ENCODE peak calls at places on chromosomes 12 and 14, in four cellular contexts. F is colonic mucosa, Q is ovary, M is left lung. X is an unnamed sample.

GRCh38 chr14:95458459-95458858 is 58.0 kb downstream of the SYNE3 start:
- DNase-seq in F (no peak), Q (no peak), M (no peak), X (no peak)

GRCh38 chr14:76968621-76969063 is 59.9 kb downstream of the IRF2BPL start:
- DNase-seq in F (no peak), Q (no peak), M (no peak), X (no peak)

GRCh38 chr14:37466623-37467088 is 128.4 kb downstream of the FOXA1 start:
- DNase-seq in F (peak; percentile 27), Q (no peak), M (no peak), X (peak; percentile 66)

GRCh38 chr12:56332512-56333196 is 1.1 kb downstream of the PAN2 start:
- DNase-seq in F (no peak), Q (no peak), M (no peak), X (no peak)

GRCh38 chr14:61401461-61401860 is 80.1 kb downstream of the PRKCH start:
- DNase-seq in F (no peak), Q (no peak), M (no peak), X (no peak)

GRCh38 chr12:50085615-50085928 is 430 bp downstream of the SMARCD1 start:
- DNase-seq in F (no peak), Q (no peak), M (no peak), X (no peak)

GRCh38 chr12:70221626-70222025 is 21.6 kb upstream of the CNOT2 start:
- DNase-seq in F (no peak), Q (no peak), M (no peak), X (no peak)

GRCh38 chr14:78007160-78007559 is 163.0 kb upstream of the NRXN3 start:
- DNase-seq in F (no peak), Q (no peak), M (no peak), X (no peak)

GRCh38 chr14:96748371-96748770 is 48.8 kb upstream of the VRK1 start:
- DNase-seq in F (no peak), Q (no peak), M (no peak), X (no peak)

GRCh38 chr12:130710001-130710732 is 5.9 kb downstream of the RIMBP2 start:
- DNase-seq in F (no peak), Q (no peak), M (no peak), X (no peak)

GRCh38 chr12:52867636-52868035 is 18.8 kb upstream of the KRT78 start:
- DNase-seq in F (peak; percentile 75), Q (no peak), M (peak; percentile 84), X (peak; percentile 53)

GRCh38 chr14:21989090-21989489 is 315.5 kb upstream of the OR4E1 start:
- DNase-seq in F (no peak), Q (no peak), M (no peak), X (no peak)

GRCh38 chr14:63993992-63994391 is 141.2 kb downstream of the SYNE2 start:
- DNase-seq in F (no peak), Q (no peak), M (no peak), X (peak; percentile 62)

GRCh38 chr14:58796201-58796600 is 158.4 kb downstream of the DACT1 start:
- DNase-seq in F (no peak), Q (no peak), M (no peak), X (no peak)

GRCh38 chr12:94098466-94098865 is 49.9 kb upstream of the PLXNC1 start:
- DNase-seq in F (no peak), Q (no peak), M (no peak), X (no peak)

GRCh38 chr12:119869720-119870119 is 7.4 kb downstream of the CIT start:
- DNase-seq in F (no peak), Q (no peak), M (no peak), X (no peak)

GRCh38 chr14:104389326-104390220 is 190.0 kb upstream of the C14orf180 start:
- DNase-seq in F (no peak), Q (peak; percentile 3), M (peak; percentile 67), X (no peak)

GRCh38 chr14:28577711-28578131 is 188.9 kb upstream of the FOXG1 start:
- DNase-seq in F (no peak), Q (no peak), M (no peak), X (no peak)

GRCh38 chr14:52312872-52313492 is 1.1 kb upstream of the PTGER2 start:
- DNase-seq in F (no peak), Q (peak; percentile 13), M (no peak), X (no peak)

GRCh38 chr14:66495214-66496098 is 9.3 kb downstream of the CCDC196 start:
- DNase-seq in F (peak; percentile 60), Q (peak; percentile 11), M (no peak), X (peak; percentile 57)

GRCh38 chr14:65852689-65853088 is 440.2 kb downstream of the FUT8 start:
- DNase-seq in F (no peak), Q (no peak), M (no peak), X (no peak)

GRCh38 chr14:21068521-21069387 is 1.4 kb upstream of the ARHGEF40 start:
- DNase-seq in F (peak; percentile 73), Q (peak; percentile 57), M (peak; percentile 81), X (peak; percentile 60)

GRCh38 chr12:45731376-45731775 is 1.9 kb downstream of the ARID2 start:
- DNase-seq in F (no peak), Q (no peak), M (no peak), X (no peak)

GRCh38 chr14:85308531-85309300 is 221.2 kb upstream of the FLRT2 start:
- DNase-seq in F (no peak), Q (no peak), M (no peak), X (no peak)

GRCh38 chr12:132464820-132465219 is 25.1 kb upstream of the FBRSL1 start:
- DNase-seq in F (no peak), Q (no peak), M (peak; percentile 76), X (peak; percentile 49)

GRCh38 chr14:76708028-76708427 is 53.2 kb upstream of the VASH1 start:
- DNase-seq in F (no peak), Q (no peak), M (no peak), X (no peak)

GRCh38 chr12:118781692-118782091 is 199.6 kb upstream of the SRRM4 start:
- DNase-seq in F (no peak), Q (no peak), M (no peak), X (no peak)

GRCh38 chr14:75753696-75754095 is 92.7 kb downstream of the TTLL5 start:
- DNase-seq in F (no peak), Q (no peak), M (no peak), X (no peak)

GRCh38 chr12:84701966-84702365 is 210.6 kb downstream of the SLC6A15 start:
- DNase-seq in F (no peak), Q (no peak), M (no peak), X (no peak)

GRCh38 chr12:57775563-57776246 is 3.3 kb downstream of the EEF1AKMT3 start:
- DNase-seq in F (no peak), Q (no peak), M (no peak), X (no peak)

GRCh38 chr14:58479975-58480374 is 52.5 kb downstream of the KIAA0586 start:
- DNase-seq in F (no peak), Q (no peak), M (no peak), X (no peak)

GRCh38 chr12:6536894-6537579 is 2.7 kb downstream of the GAPDH start:
- DNase-seq in F (no peak), Q (no peak), M (no peak), X (no peak)

GRCh38 chr12:114662512-114663177 is 21.3 kb downstream of the TBX3 start:
- DNase-seq in F (peak; percentile 84), Q (peak; percentile 73), M (no peak), X (peak; percentile 72)
- H3K4me1 ChIP-seq in F (peaks cover 2% of the 10 kb centered on the region), Q (peaks cover 2% of the 10 kb centered on the region), M (no peaks in the 10 kb centered on the region), X (no peaks in the 10 kb centered on the region)

GRCh38 chr12:92736605-92737004 is 33.8 kb downstream of the PLEKHG7 start:
- DNase-seq in F (no peak), Q (no peak), M (no peak), X (no peak)

GRCh38 chr12:92739099-92739498 is 36.3 kb downstream of the PLEKHG7 start:
- DNase-seq in F (no peak), Q (no peak), M (no peak), X (no peak)

GRCh38 chr12:92740421-92740820 is 37.6 kb downstream of the PLEKHG7 start:
- DNase-seq in F (no peak), Q (no peak), M (no peak), X (no peak)

GRCh38 chr12:92735131-92735721 is 32.4 kb downstream of the PLEKHG7 start:
- DNase-seq in F (no peak), Q (no peak), M (no peak), X (no peak)

DNA sequence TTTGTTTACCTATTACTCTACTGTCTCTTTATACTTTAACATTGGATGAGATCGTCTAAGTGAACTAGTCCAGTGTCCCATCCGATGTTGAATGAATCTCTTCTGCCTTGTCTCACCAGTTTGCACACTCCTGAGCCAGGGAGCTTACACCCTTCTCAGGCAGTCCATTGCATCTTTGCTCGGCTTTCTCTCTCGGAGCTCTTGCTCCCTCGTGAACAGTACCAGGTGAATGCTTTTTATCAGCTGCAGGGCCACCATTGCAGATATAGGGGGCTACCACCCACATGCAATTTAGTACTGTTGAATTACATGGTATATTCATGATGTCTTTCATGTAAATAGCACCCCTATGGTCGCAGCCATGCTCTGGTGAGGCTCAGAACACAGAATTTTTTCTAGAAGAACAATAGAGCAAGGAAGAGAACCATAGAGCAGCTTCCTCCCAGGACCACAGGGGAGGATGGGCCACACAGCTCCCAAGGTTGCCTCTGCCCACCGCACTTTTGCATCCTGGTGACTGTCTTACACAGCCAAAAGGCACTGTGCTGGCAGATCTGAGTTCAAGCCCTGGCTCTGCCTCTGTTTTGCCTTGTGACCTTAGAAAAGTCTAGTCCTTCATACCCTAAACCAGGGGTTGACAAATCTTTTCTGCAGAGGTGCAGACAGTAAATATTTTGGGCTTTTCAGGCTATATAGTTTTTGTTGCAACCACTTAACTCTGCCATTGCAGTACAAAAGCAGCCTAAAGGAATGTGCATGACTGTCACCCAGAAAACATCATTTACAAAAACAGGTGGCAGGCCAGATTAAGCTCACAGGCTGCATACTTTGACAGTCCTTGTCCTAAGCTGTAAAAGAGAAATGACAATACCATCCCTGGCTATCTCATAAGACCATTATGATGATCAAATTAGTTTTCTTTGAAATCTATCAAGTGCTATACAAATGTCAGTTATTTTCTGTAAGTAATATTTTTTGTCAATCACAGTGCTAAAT is 35.4 kb downstream of the PLEKHG7 start:
- DNase-seq in F (no peak), Q (no peak), M (no peak), X (no peak)
- H3K4me3 ChIP-seq in F (no peak overlapping the region), Q (no peak overlapping the region), M (no peak overlapping the region), X (no peak overlapping the region)

GRCh38 chr14:69017706-69018105 is 38.6 kb upstream of the ACTN1 start:
- DNase-seq in F (no peak), Q (no peak), M (no peak), X (no peak)
- H3K27ac ChIP-seq in F (no peak overlapping the region), Q (no peak overlapping the region), M (no peak overlapping the region), X (no peak overlapping the region)

GRCh38 chr14:33568935-33569579 is 381.8 kb downstream of the EGLN3 start:
- DNase-seq in F (no peak), Q (no peak), M (no peak), X (no peak)

GRCh38 chr14:33567736-33568124 is 383.1 kb downstream of the EGLN3 start:
- DNase-seq in F (no peak), Q (no peak), M (no peak), X (no peak)

GRCh38 chr14:33566082-33566481 is 384.8 kb downstream of the EGLN3 start:
- DNase-seq in F (no peak), Q (no peak), M (no peak), X (no peak)

GRCh38 chr14:33564774-33565630 is 385.9 kb downstream of the EGLN3 start:
- DNase-seq in F (no peak), Q (no peak), M (no peak), X (no peak)

GRCh38 chr14:33567003-33567735 is 383.7 kb downstream of the EGLN3 start:
- DNase-seq in F (no peak), Q (no peak), M (no peak), X (no peak)
- H3K4me1 ChIP-seq in F (no peaks in the 10 kb centered on the region), Q (peaks cover 4% of the 10 kb centered on the region), M (no peaks in the 10 kb centered on the region), X (no peaks in the 10 kb centered on the region)